ENCODE peak calls at places on chromosomes 13 and 19, in eight cellular contexts. One of them, this sample, is unnamed.

GRCh38 chr19:45917421-45918091 is 3.0 kb upstream of the NANOS2 start:
- DNase-seq in heart right ventricle: no peak
- DNase-seq in WERI-Rb-1: no peak
- DNase-seq in CD4-positive, alpha-beta T cell: no peak
- DNase-seq in prostate gland: no peak
- DNase-seq in GM23338: no peak
- DNase-seq in endothelial cell of umbilical vein: no peak
- DNase-seq in AG04450: no peak
- DNase-seq in this sample: no peak

GRCh38 chr13:91398413-91399188 is at the start of gene GPC5:
- DNase-seq in heart right ventricle: peak
- DNase-seq in WERI-Rb-1: peak
- DNase-seq in CD4-positive, alpha-beta T cell: peak
- DNase-seq in prostate gland: peak
- DNase-seq in GM23338: peak
- DNase-seq in endothelial cell of umbilical vein: peak
- DNase-seq in AG04450: no peak
- DNase-seq in this sample: no peak

GRCh38 chr13:114005206-114005720 is 31.4 kb upstream of the C13orf46 start:
- DNase-seq in heart right ventricle: no peak
- DNase-seq in WERI-Rb-1: no peak
- DNase-seq in CD4-positive, alpha-beta T cell: peak
- DNase-seq in prostate gland: no peak
- DNase-seq in GM23338: no peak
- DNase-seq in endothelial cell of umbilical vein: no peak
- DNase-seq in AG04450: no peak
- DNase-seq in this sample: no peak

GRCh38 chr19:57280913-57281425 is 684 bp downstream of the ZNF460 start:
- DNase-seq in heart right ventricle: no peak
- DNase-seq in WERI-Rb-1: no peak
- DNase-seq in CD4-positive, alpha-beta T cell: peak
- DNase-seq in prostate gland: no peak
- DNase-seq in GM23338: no peak
- DNase-seq in endothelial cell of umbilical vein: no peak
- DNase-seq in AG04450: no peak
- DNase-seq in this sample: no peak

GRCh38 chr13:49302222-49302621 is 54.5 kb downstream of the CDADC1 start:
- DNase-seq in heart right ventricle: no peak
- DNase-seq in WERI-Rb-1: no peak
- DNase-seq in CD4-positive, alpha-beta T cell: no peak
- DNase-seq in prostate gland: no peak
- DNase-seq in GM23338: no peak
- DNase-seq in endothelial cell of umbilical vein: no peak
- DNase-seq in AG04450: no peak
- DNase-seq in this sample: no peak

GRCh38 chr19:34145741-34146202 is 26.5 kb upstream of the LSM14A start:
- DNase-seq in heart right ventricle: no peak
- DNase-seq in WERI-Rb-1: peak
- DNase-seq in CD4-positive, alpha-beta T cell: peak
- DNase-seq in prostate gland: peak
- DNase-seq in GM23338: peak
- DNase-seq in endothelial cell of umbilical vein: peak
- DNase-seq in AG04450: no peak
- DNase-seq in this sample: no peak

GRCh38 chr19:35403116-35403760 is 32.4 kb downstream of the GPR42 start:
- DNase-seq in heart right ventricle: no peak
- DNase-seq in WERI-Rb-1: no peak
- DNase-seq in CD4-positive, alpha-beta T cell: no peak
- DNase-seq in prostate gland: no peak
- DNase-seq in GM23338: no peak
- DNase-seq in endothelial cell of umbilical vein: no peak
- DNase-seq in AG04450: no peak
- DNase-seq in this sample: no peak

GRCh38 chr19:40224342-40225148 is 1.9 kb downstream of the CCNP start:
- DNase-seq in heart right ventricle: no peak
- DNase-seq in WERI-Rb-1: no peak
- DNase-seq in CD4-positive, alpha-beta T cell: no peak
- DNase-seq in prostate gland: no peak
- DNase-seq in GM23338: no peak
- DNase-seq in endothelial cell of umbilical vein: no peak
- DNase-seq in AG04450: no peak
- DNase-seq in this sample: peak

GRCh38 chr19:2016041-2016807 is 710 bp upstream of the BTBD2 start:
- DNase-seq in heart right ventricle: peak
- DNase-seq in WERI-Rb-1: peak
- DNase-seq in CD4-positive, alpha-beta T cell: peak
- DNase-seq in prostate gland: peak
- DNase-seq in GM23338: peak
- DNase-seq in endothelial cell of umbilical vein: peak
- DNase-seq in AG04450: peak
- DNase-seq in this sample: no peak

GRCh38 chr19:33774751-33775150 is 21.9 kb upstream of the KCTD15 start:
- DNase-seq in heart right ventricle: no peak
- DNase-seq in WERI-Rb-1: no peak
- DNase-seq in CD4-positive, alpha-beta T cell: no peak
- DNase-seq in prostate gland: no peak
- DNase-seq in GM23338: no peak
- DNase-seq in endothelial cell of umbilical vein: no peak
- DNase-seq in AG04450: no peak
- DNase-seq in this sample: no peak

GRCh38 chr13:85693889-85694511 is 105.2 kb downstream of the SLITRK6 start:
- DNase-seq in heart right ventricle: no peak
- DNase-seq in WERI-Rb-1: no peak
- DNase-seq in CD4-positive, alpha-beta T cell: no peak
- DNase-seq in prostate gland: no peak
- DNase-seq in GM23338: peak
- DNase-seq in endothelial cell of umbilical vein: no peak
- DNase-seq in AG04450: no peak
- DNase-seq in this sample: peak

GRCh38 chr13:79722885-79723445 is 242.0 kb downstream of the NDFIP2 start:
- DNase-seq in heart right ventricle: no peak
- DNase-seq in WERI-Rb-1: no peak
- DNase-seq in CD4-positive, alpha-beta T cell: no peak
- DNase-seq in prostate gland: no peak
- DNase-seq in GM23338: no peak
- DNase-seq in endothelial cell of umbilical vein: no peak
- DNase-seq in AG04450: no peak
- DNase-seq in this sample: peak

GRCh38 chr13:109396266-109396665 is 390.1 kb downstream of the IRS2 start:
- DNase-seq in heart right ventricle: no peak
- DNase-seq in WERI-Rb-1: no peak
- DNase-seq in CD4-positive, alpha-beta T cell: no peak
- DNase-seq in prostate gland: no peak
- DNase-seq in GM23338: no peak
- DNase-seq in endothelial cell of umbilical vein: no peak
- DNase-seq in AG04450: no peak
- DNase-seq in this sample: no peak

GRCh38 chr19:55537741-55538111 is 793 bp upstream of the SBK2 start:
- DNase-seq in heart right ventricle: no peak
- DNase-seq in WERI-Rb-1: no peak
- DNase-seq in CD4-positive, alpha-beta T cell: no peak
- DNase-seq in prostate gland: no peak
- DNase-seq in GM23338: peak
- DNase-seq in endothelial cell of umbilical vein: no peak
- DNase-seq in AG04450: no peak
- DNase-seq in this sample: no peak

GRCh38 chr13:23918208-23918607 is 20.9 kb upstream of the C1QTNF9B start:
- DNase-seq in heart right ventricle: no peak
- DNase-seq in WERI-Rb-1: no peak
- DNase-seq in CD4-positive, alpha-beta T cell: no peak
- DNase-seq in prostate gland: no peak
- DNase-seq in GM23338: no peak
- DNase-seq in endothelial cell of umbilical vein: no peak
- DNase-seq in AG04450: no peak
- DNase-seq in this sample: no peak

GRCh38 chr19:31943305-31943704 is 402.1 kb upstream of the ZNF507 start:
- DNase-seq in heart right ventricle: no peak
- DNase-seq in WERI-Rb-1: peak
- DNase-seq in CD4-positive, alpha-beta T cell: no peak
- DNase-seq in prostate gland: peak
- DNase-seq in GM23338: peak
- DNase-seq in endothelial cell of umbilical vein: no peak
- DNase-seq in AG04450: no peak
- DNase-seq in this sample: no peak

GRCh38 chr19:30856786-30857185 is 484.6 kb downstream of the ZNF536 start:
- DNase-seq in heart right ventricle: no peak
- DNase-seq in WERI-Rb-1: no peak
- DNase-seq in CD4-positive, alpha-beta T cell: no peak
- DNase-seq in prostate gland: no peak
- DNase-seq in GM23338: no peak
- DNase-seq in endothelial cell of umbilical vein: no peak
- DNase-seq in AG04450: no peak
- DNase-seq in this sample: no peak

GRCh38 chr13:34458756-34459462 is 483.2 kb upstream of the NBEA start:
- DNase-seq in heart right ventricle: no peak
- DNase-seq in WERI-Rb-1: no peak
- DNase-seq in CD4-positive, alpha-beta T cell: no peak
- DNase-seq in prostate gland: no peak
- DNase-seq in GM23338: no peak
- DNase-seq in endothelial cell of umbilical vein: no peak
- DNase-seq in AG04450: no peak
- DNase-seq in this sample: no peak

GRCh38 chr19:35388277-35389054 is 17.6 kb downstream of the GPR42 start:
- DNase-seq in heart right ventricle: no peak
- DNase-seq in WERI-Rb-1: no peak
- DNase-seq in CD4-positive, alpha-beta T cell: no peak
- DNase-seq in prostate gland: peak
- DNase-seq in GM23338: no peak
- DNase-seq in endothelial cell of umbilical vein: no peak
- DNase-seq in AG04450: no peak
- DNase-seq in this sample: no peak

GRCh38 chr13:104171132-104171531 is 1104.9 kb upstream of the SLC10A2 start:
- DNase-seq in heart right ventricle: no peak
- DNase-seq in WERI-Rb-1: no peak
- DNase-seq in CD4-positive, alpha-beta T cell: no peak
- DNase-seq in prostate gland: peak
- DNase-seq in GM23338: no peak
- DNase-seq in endothelial cell of umbilical vein: no peak
- DNase-seq in AG04450: no peak
- DNase-seq in this sample: no peak

GRCh38 chr13:23129329-23129728 is 51.5 kb upstream of the SGCG start:
- DNase-seq in heart right ventricle: no peak
- DNase-seq in WERI-Rb-1: no peak
- DNase-seq in CD4-positive, alpha-beta T cell: no peak
- DNase-seq in prostate gland: no peak
- DNase-seq in GM23338: no peak
- DNase-seq in endothelial cell of umbilical vein: no peak
- DNase-seq in AG04450: no peak
- DNase-seq in this sample: no peak

GRCh38 chr19:6743071-6743470 is 3.6 kb downstream of the TRIP10 start:
- DNase-seq in heart right ventricle: no peak
- DNase-seq in WERI-Rb-1: no peak
- DNase-seq in CD4-positive, alpha-beta T cell: no peak
- DNase-seq in prostate gland: no peak
- DNase-seq in GM23338: no peak
- DNase-seq in endothelial cell of umbilical vein: no peak
- DNase-seq in AG04450: no peak
- DNase-seq in this sample: no peak

GRCh38 chr13:33519561-33520479 is 234.3 kb upstream of the STARD13 start:
- DNase-seq in heart right ventricle: no peak
- DNase-seq in WERI-Rb-1: no peak
- DNase-seq in CD4-positive, alpha-beta T cell: no peak
- DNase-seq in prostate gland: no peak
- DNase-seq in GM23338: no peak
- DNase-seq in endothelial cell of umbilical vein: no peak
- DNase-seq in AG04450: peak
- DNase-seq in this sample: no peak

DNA sequence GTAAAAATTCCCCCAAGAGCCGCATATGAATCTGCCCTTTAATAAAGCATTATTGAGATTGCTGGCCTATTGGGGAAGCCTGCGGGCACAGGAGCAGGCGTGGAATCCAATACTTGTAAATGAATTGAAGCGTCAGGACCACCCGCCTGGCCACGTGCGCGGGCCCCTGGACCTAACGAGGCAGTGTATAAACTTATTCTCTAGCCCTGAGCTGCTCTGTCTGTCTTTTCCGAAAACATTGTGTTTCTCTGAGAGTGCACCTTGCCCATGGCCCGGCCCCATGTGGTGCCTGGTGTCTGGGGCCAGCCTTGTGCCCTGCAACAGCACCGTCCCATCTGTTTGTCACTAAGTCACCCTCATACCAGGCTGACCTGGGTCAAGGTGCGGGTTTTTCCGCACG is 14.4 kb downstream of the UBXN6 start:
- DNase-seq in heart right ventricle: no peak
- DNase-seq in WERI-Rb-1: no peak
- DNase-seq in CD4-positive, alpha-beta T cell: no peak
- DNase-seq in prostate gland: no peak
- DNase-seq in GM23338: no peak
- DNase-seq in endothelial cell of umbilical vein: no peak
- DNase-seq in AG04450: no peak
- DNase-seq in this sample: no peak
- H3K27ac ChIP-seq in heart right ventricle: no peak
- H3K27ac ChIP-seq in WERI-Rb-1: no peak
- H3K27ac ChIP-seq in CD4-positive, alpha-beta T cell: no peak
- H3K27ac ChIP-seq in prostate gland: no peak
- H3K27ac ChIP-seq in GM23338: peak
- H3K27ac ChIP-seq in endothelial cell of umbilical vein: no peak
- H3K27ac ChIP-seq in AG04450: no peak
- H3K27ac ChIP-seq in this sample: no peak

DNA sequence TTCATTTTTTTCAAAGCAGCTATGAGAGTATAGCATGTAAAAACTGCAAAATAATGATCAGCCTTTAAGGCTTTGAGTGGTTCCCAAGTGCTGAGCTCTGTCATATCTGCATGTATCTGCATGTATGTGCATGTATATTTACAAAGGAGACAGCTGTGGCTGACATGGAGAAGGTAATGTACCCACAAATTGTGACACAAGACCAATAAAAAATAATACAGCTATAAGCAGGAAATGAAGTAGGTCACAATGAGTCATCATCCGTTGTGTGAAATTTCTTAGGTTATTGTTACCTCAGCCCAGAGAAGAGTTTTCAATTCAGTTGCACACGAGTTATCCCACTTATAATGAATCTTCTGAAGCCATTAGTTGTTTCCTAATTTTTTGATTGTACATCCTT is 60.9 kb upstream of the MED4 start:
- DNase-seq in heart right ventricle: no peak
- DNase-seq in WERI-Rb-1: no peak
- DNase-seq in CD4-positive, alpha-beta T cell: peak
- DNase-seq in prostate gland: peak
- DNase-seq in GM23338: no peak
- DNase-seq in endothelial cell of umbilical vein: peak
- DNase-seq in AG04450: no peak
- DNase-seq in this sample: peak
- H3K27ac ChIP-seq in heart right ventricle: no peak
- H3K27ac ChIP-seq in WERI-Rb-1: no peak
- H3K27ac ChIP-seq in CD4-positive, alpha-beta T cell: peak
- H3K27ac ChIP-seq in prostate gland: peak
- H3K27ac ChIP-seq in GM23338: no peak
- H3K27ac ChIP-seq in endothelial cell of umbilical vein: peak
- H3K27ac ChIP-seq in AG04450: no peak
- H3K27ac ChIP-seq in this sample: peak

GRCh38 chr13:106139942-106140341 is 395.5 kb downstream of the EFNB2 start:
- DNase-seq in heart right ventricle: no peak
- DNase-seq in WERI-Rb-1: no peak
- DNase-seq in CD4-positive, alpha-beta T cell: no peak
- DNase-seq in prostate gland: no peak
- DNase-seq in GM23338: no peak
- DNase-seq in endothelial cell of umbilical vein: no peak
- DNase-seq in AG04450: no peak
- DNase-seq in this sample: no peak
- H3K27ac ChIP-seq in heart right ventricle: no peak
- H3K27ac ChIP-seq in WERI-Rb-1: no peak
- H3K27ac ChIP-seq in CD4-positive, alpha-beta T cell: no peak
- H3K27ac ChIP-seq in prostate gland: no peak
- H3K27ac ChIP-seq in GM23338: no peak
- H3K27ac ChIP-seq in endothelial cell of umbilical vein: no peak
- H3K27ac ChIP-seq in AG04450: no peak
- H3K27ac ChIP-seq in this sample: no peak

GRCh38 chr19:52690395-52691214 is 44.2 kb downstream of the ZNF611 start:
- DNase-seq in heart right ventricle: peak
- DNase-seq in WERI-Rb-1: peak
- DNase-seq in CD4-positive, alpha-beta T cell: peak
- DNase-seq in prostate gland: peak
- DNase-seq in GM23338: peak
- DNase-seq in endothelial cell of umbilical vein: peak
- DNase-seq in AG04450: peak
- DNase-seq in this sample: peak
- H3K27ac ChIP-seq in heart right ventricle: peak
- H3K27ac ChIP-seq in WERI-Rb-1: peak
- H3K27ac ChIP-seq in CD4-positive, alpha-beta T cell: peak
- H3K27ac ChIP-seq in prostate gland: peak
- H3K27ac ChIP-seq in GM23338: peak
- H3K27ac ChIP-seq in endothelial cell of umbilical vein: peak
- H3K27ac ChIP-seq in AG04450: peak
- H3K27ac ChIP-seq in this sample: peak